ENCODE peak calls at places on chromosome 1, in nine cellular contexts. C is GM18507; Y is NCI-H69; D is B cell; Z is iPS-NIHi11; T is A172; I is tibial artery; L is stimulated activated CD8-positive, alpha-beta memory T cell treated with anti-CD3 and anti-CD28 coated beads, Interleukin-4, amount 100 ng/mL, for 24 hours; B is stimulated activated CD4-positive, alpha-beta T cell treated with anti-CD3 and anti-CD28 coated beads, Interleukin-4, amount 100 ng/mL, for 48 hours. N is an unnamed sample.

GRCh38 chr1:168360622-168361021 is 79.9 kb downstream of the TBX19 start:
- DNase-seq in C (no peak), Y (no peak), D (no peak), Z (no peak), T (no peak), I (no peak), L (no peak), B (no peak), N (no peak)

GRCh38 chr1:154770897-154771594 is 99.0 kb downstream of the KCNN3 start:
- DNase-seq in C (no peak), Y (no peak), D (no peak), Z (no peak), T (no peak), I (no peak), L (no peak), B (no peak), N (no peak)

GRCh38 chr1:110453829-110454228 is 2.9 kb downstream of the PROK1 start:
- DNase-seq in C (no peak), Y (no peak), D (no peak), Z (no peak), T (no peak), I (no peak), L (no peak), B (no peak), N (no peak)

GRCh38 chr1:158087320-158087927 is 93.3 kb upstream of the CD1D start:
- DNase-seq in C (peak), Y (peak), D (peak), Z (peak), T (peak), I (peak), L (peak), B (peak), N (peak)

GRCh38 chr1:180236698-180237509 is 6.8 kb downstream of the LHX4 start:
- DNase-seq in C (no peak), Y (peak), D (no peak), Z (no peak), T (no peak), I (no peak), L (no peak), B (no peak), N (peak)

GRCh38 chr1:214220891-214221290 is 60.1 kb upstream of the SMYD2 start:
- DNase-seq in C (no peak), Y (peak), D (no peak), Z (no peak), T (no peak), I (no peak), L (no peak), B (no peak), N (no peak)

GRCh38 chr1:150578278-150579109 is 916 bp downstream of the MCL1 start:
- DNase-seq in C (no peak), Y (peak), D (peak), Z (no peak), T (peak), I (peak), L (peak), B (no peak), N (peak)

GRCh38 chr1:6358757-6359567 is 34.6 kb downstream of the ACOT7 start:
- DNase-seq in C (no peak), Y (peak), D (peak), Z (no peak), T (peak), I (no peak), L (no peak), B (no peak), N (no peak)

GRCh38 chr1:223136086-223136485 is 7.0 kb downstream of the TLR5 start:
- DNase-seq in C (no peak), Y (peak), D (no peak), Z (peak), T (no peak), I (no peak), L (no peak), B (no peak), N (no peak)

GRCh38 chr1:28046716-28047115 is 41.7 kb downstream of the EYA3 start:
- DNase-seq in C (no peak), Y (no peak), D (no peak), Z (no peak), T (no peak), I (no peak), L (no peak), B (no peak), N (no peak)

GRCh38 chr1:8120693-8121260 is 94.7 kb upstream of the ERRFI1 start:
- DNase-seq in C (no peak), Y (peak), D (peak), Z (no peak), T (peak), I (peak), L (no peak), B (no peak), N (peak)

GRCh38 chr1:98102369-98103030 is 181.7 kb upstream of the DPYD start:
- DNase-seq in C (no peak), Y (peak), D (no peak), Z (no peak), T (no peak), I (no peak), L (no peak), B (no peak), N (no peak)

GRCh38 chr1:57485643-57486042 is 61.8 kb upstream of the DAB1 start:
- DNase-seq in C (no peak), Y (no peak), D (no peak), Z (no peak), T (peak), I (no peak), L (no peak), B (no peak), N (no peak)

GRCh38 chr1:168342572-168343280 is 62.0 kb downstream of the TBX19 start:
- DNase-seq in C (peak), Y (peak), D (peak), Z (peak), T (peak), I (peak), L (peak), B (peak), N (peak)

GRCh38 chr1:45883633-45884032 is 80.2 kb downstream of the MAST2 start:
- DNase-seq in C (no peak), Y (no peak), D (no peak), Z (no peak), T (no peak), I (no peak), L (no peak), B (no peak), N (no peak)

GRCh38 chr1:176950736-176951308 is 213.7 kb downstream of the ASTN1 start:
- DNase-seq in C (no peak), Y (no peak), D (no peak), Z (no peak), T (no peak), I (no peak), L (no peak), B (no peak), N (no peak)

GRCh38 chr1:31764307-31765040 is at the start of gene ADGRB2:
- DNase-seq in C (no peak), Y (peak), D (peak), Z (peak), T (no peak), I (no peak), L (no peak), B (no peak), N (peak)

GRCh38 chr1:55443175-55443933 is 228.2 kb upstream of the USP24 start:
- DNase-seq in C (no peak), Y (peak), D (no peak), Z (no peak), T (peak), I (peak), L (no peak), B (no peak), N (no peak)

GRCh38 chr1:9320520-9321479 is 28.1 kb downstream of the SPSB1 start:
- DNase-seq in C (no peak), Y (no peak), D (no peak), Z (peak), T (no peak), I (no peak), L (no peak), B (no peak), N (no peak)

GRCh38 chr1:156801409-156802121 is 15.1 kb downstream of the SH2D2A start:
- DNase-seq in C (no peak), Y (peak), D (no peak), Z (no peak), T (no peak), I (peak), L (no peak), B (no peak), N (no peak)

GRCh38 chr1:240499012-240499411 is 112.9 kb downstream of the GREM2 start:
- DNase-seq in C (no peak), Y (no peak), D (no peak), Z (no peak), T (peak), I (no peak), L (no peak), B (no peak), N (no peak)

GRCh38 chr1:78171736-78172590 is 126.2 kb downstream of the GIPC2 start:
- DNase-seq in C (no peak), Y (no peak), D (no peak), Z (no peak), T (peak), I (no peak), L (no peak), B (no peak), N (no peak)

GRCh38 chr1:206470692-206471414 is 577 bp downstream of the IKBKE start:
- DNase-seq in C (peak), Y (peak), D (peak), Z (peak), T (peak), I (no peak), L (peak), B (no peak), N (peak)

GRCh38 chr1:14372526-14372925 is 226.0 kb upstream of the KAZN start:
- DNase-seq in C (no peak), Y (no peak), D (no peak), Z (no peak), T (no peak), I (no peak), L (no peak), B (no peak), N (no peak)

GRCh38 chr1:179807691-179808485 is 64.8 kb downstream of the FAM163A start:
- DNase-seq in C (no peak), Y (peak), D (no peak), Z (no peak), T (peak), I (no peak), L (no peak), B (no peak), N (no peak)

GRCh38 chr1:103144681-103145080 is 36.4 kb upstream of the COL11A1 start:
- DNase-seq in C (no peak), Y (no peak), D (no peak), Z (no peak), T (no peak), I (no peak), L (no peak), B (no peak), N (no peak)

GRCh38 chr1:99756598-99756997 is 9.8 kb downstream of the FRRS1 start:
- DNase-seq in C (no peak), Y (no peak), D (no peak), Z (no peak), T (peak), I (no peak), L (no peak), B (no peak), N (no peak)

GRCh38 chr1:178411756-178412399 is 84.9 kb downstream of the CLEC20A start:
- DNase-seq in C (peak), Y (no peak), D (peak), Z (no peak), T (no peak), I (no peak), L (no peak), B (no peak), N (no peak)

GRCh38 chr1:89633745-89634625 is 1.1 kb downstream of the LRRC8C start:
- DNase-seq in C (no peak), Y (peak), D (no peak), Z (peak), T (peak), I (no peak), L (peak), B (no peak), N (peak)

GRCh38 chr1:204181116-204181515 is 15.0 kb upstream of the REN start:
- DNase-seq in C (no peak), Y (no peak), D (no peak), Z (no peak), T (no peak), I (no peak), L (no peak), B (no peak), N (no peak)

GRCh38 chr1:174982971-174983689 is 16.6 kb upstream of the CACYBP start:
- DNase-seq in C (no peak), Y (peak), D (peak), Z (peak), T (peak), I (no peak), L (no peak), B (no peak), N (peak)

GRCh38 chr1:235011599-235012435 is 116.8 kb downstream of the TOMM20 start:
- DNase-seq in C (peak), Y (peak), D (peak), Z (no peak), T (peak), I (no peak), L (peak), B (peak), N (no peak)

GRCh38 chr1:243842978-243843490 is 7.0 kb downstream of the AKT3 start:
- DNase-seq in C (no peak), Y (no peak), D (no peak), Z (no peak), T (peak), I (no peak), L (no peak), B (no peak), N (no peak)

GRCh38 chr1:214472362-214472761 is 79.0 kb downstream of the PTPN14 start:
- DNase-seq in C (no peak), Y (no peak), D (no peak), Z (no peak), T (no peak), I (no peak), L (no peak), B (no peak), N (no peak)

GRCh38 chr1:157948547-157949152 is 44.8 kb upstream of the KIRREL1 start:
- DNase-seq in C (no peak), Y (peak), D (peak), Z (peak), T (peak), I (no peak), L (no peak), B (no peak), N (no peak)

GRCh38 chr1:1306070-1306660 is 1.6 kb downstream of the ACAP3 start:
- DNase-seq in C (no peak), Y (peak), D (no peak), Z (peak), T (no peak), I (no peak), L (no peak), B (no peak), N (no peak)